ENCODE peak calls at places on chromosomes 13 and 19, in six cellular contexts. O is mesendoderm, B is PC-3, T is aorta, K is heart right ventricle, N is A549. Q is an unnamed sample. For H3K4me1, the result is how much of the 10 kb centered on the place peaks cover.

GRCh38 chr13:71638728-71639127 is 228.3 kb downstream of the DACH1 start:
- DNase-seq in O (no peak), B (no peak), T (no peak), K (no peak), N (no peak), Q (no peak)

GRCh38 chr13:29689548-29689947 is 94.1 kb upstream of the SLC7A1 start:
- DNase-seq in O (no peak), B (no peak), T (no peak), K (no peak), N (no peak), Q (no peak)

GRCh38 chr19:10288662-10289166 is 1.0 kb upstream of the ICAM5 start:
- DNase-seq in O (peak), B (peak), T (no peak), K (no peak), N (peak), Q (no peak)

GRCh38 chr13:42164557-42165125 is 107.3 kb upstream of the AKAP11 start:
- DNase-seq in O (no peak), B (no peak), T (no peak), K (no peak), N (no peak), Q (no peak)

GRCh38 chr13:25375727-25376358 is 4.1 kb downstream of the ATP8A2 start:
- DNase-seq in O (peak), B (peak), T (no peak), K (no peak), N (peak), Q (peak)

GRCh38 chr13:25528266-25528665 is 156.5 kb downstream of the ATP8A2 start:
- DNase-seq in O (no peak), B (no peak), T (no peak), K (no peak), N (no peak), Q (no peak)

GRCh38 chr13:43390101-43390500 is 366.7 kb downstream of the DNAJC15 start:
- DNase-seq in O (no peak), B (no peak), T (no peak), K (no peak), N (no peak), Q (no peak)

GRCh38 chr13:53782400-53783030 is 753.9 kb downstream of the OLFM4 start:
- DNase-seq in O (peak), B (peak), T (no peak), K (no peak), N (peak), Q (no peak)

GRCh38 chr13:65638572-65639168 is 1591.5 kb downstream of the PCDH9 start:
- DNase-seq in O (peak), B (peak), T (no peak), K (no peak), N (peak), Q (no peak)

GRCh38 chr19:31955884-31956283 is 389.5 kb upstream of the ZNF507 start:
- DNase-seq in O (no peak), B (no peak), T (no peak), K (no peak), N (no peak), Q (no peak)

GRCh38 chr19:5632657-5633056 is 9.8 kb downstream of the SAFB start:
- DNase-seq in O (no peak), B (no peak), T (no peak), K (no peak), N (no peak), Q (no peak)

GRCh38 chr13:29362849-29363604 is 232.5 kb downstream of the SLC7A1 start:
- DNase-seq in O (peak), B (peak), T (no peak), K (no peak), N (peak), Q (no peak)

GRCh38 chr19:34277244-34277643 is 22.9 kb downstream of the GARRE1 start:
- DNase-seq in O (no peak), B (no peak), T (no peak), K (no peak), N (no peak), Q (no peak)

DNA sequence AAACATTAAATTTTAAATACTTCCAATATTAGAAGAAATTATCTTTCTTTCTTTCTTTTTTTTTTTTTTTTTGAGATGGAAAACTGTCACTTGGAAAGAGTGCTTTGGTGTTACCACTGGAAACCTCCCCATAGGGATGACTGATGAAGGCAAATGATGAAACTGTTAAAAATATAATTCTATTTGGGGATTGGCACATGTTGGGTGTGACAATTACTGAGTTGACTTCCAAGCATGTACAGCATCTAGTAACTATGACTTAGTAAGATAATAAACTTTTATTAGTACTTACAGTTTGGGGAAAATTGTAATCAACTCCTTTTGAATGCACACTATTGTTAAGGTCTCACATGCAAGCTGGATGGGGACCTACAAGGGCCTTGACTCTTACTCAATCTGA is 592.5 kb downstream of the KCTD12 start:
- DNase-seq in O (no peak), B (peak), T (no peak), K (no peak), N (peak), Q (no peak)
- H3K27ac ChIP-seq in O (no peak), B (peak), T (no peak), K (peak), N (no peak), Q (no peak)

DNA sequence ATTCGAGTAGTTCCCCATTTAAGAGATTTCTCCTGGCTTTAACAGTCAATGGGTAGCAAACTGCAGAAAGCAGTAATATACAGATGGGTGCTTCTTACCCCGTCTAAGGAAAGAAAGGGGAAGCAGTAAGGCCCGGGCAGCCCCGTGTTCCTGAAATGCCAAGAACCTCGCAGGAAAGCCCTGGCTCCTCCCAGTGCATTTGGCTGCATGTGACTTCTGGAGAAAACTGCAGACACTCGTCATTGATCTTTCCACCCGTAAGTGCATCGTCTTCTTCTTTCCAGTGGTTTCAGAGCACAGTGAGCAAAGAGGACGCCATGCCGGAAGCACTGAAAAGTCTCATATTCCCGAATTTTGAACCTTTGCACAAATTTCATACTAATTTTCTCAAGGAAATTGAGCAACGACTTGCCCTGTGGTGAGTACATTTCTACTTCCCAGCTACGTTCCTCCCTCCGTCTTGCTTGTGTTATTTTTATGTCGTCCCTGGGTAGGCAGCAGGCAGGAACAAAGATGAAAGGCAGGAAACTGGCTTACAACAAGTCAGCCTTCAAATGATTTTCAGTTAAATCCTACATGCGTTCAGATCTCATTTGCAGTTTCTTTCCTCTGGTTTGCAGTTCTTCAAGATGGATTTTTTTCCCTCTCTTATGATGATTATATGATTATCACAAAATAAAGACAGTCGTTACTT is 165.1 kb downstream of the STK24 start:
- DNase-seq in O (no peak), B (no peak), T (no peak), K (no peak), N (no peak), Q (peak)
- H3K4me1 ChIP-seq in O (under half), B (under half), T (under half), K (under half), N (under half), Q (under half)

GRCh38 chr19:7715671-7716070 is 13.7 kb upstream of the FCER2 start:
- DNase-seq in O (no peak), B (no peak), T (no peak), K (no peak), N (no peak), Q (no peak)
- H3K27ac ChIP-seq in O (no peak), B (no peak), T (no peak), K (no peak), N (no peak), Q (no peak)

DNA sequence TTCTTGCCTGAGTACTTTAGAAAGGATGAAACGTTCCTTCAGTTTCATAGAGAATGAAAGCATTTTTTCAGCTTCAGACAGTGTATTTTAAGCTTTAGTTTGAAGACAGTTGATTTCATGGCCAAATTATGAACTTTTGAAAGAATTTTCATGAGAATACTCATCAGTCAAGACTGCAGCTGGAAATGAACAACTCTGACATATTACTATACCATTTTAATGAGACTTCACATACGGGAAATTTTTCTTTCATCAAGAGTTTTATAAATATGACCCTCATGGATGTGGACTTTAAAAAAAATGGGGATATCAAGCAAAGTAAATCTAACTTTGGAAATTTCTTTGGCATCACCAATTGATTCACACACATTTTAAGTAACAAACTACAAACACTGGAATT is 6.4 kb downstream of the LATS2 start:
- DNase-seq in O (no peak), B (no peak), T (no peak), K (no peak), N (no peak), Q (no peak)
- H3K4me1 ChIP-seq in O (under half), B (under half), T (under half), K (half or more), N (under half), Q (under half)

GRCh38 chr19:44794610-44795009 is 14.3 kb upstream of the BCAM start:
- DNase-seq in O (no peak), B (no peak), T (no peak), K (no peak), N (no peak), Q (no peak)
- H3K27ac ChIP-seq in O (no peak), B (no peak), T (no peak), K (no peak), N (no peak), Q (no peak)

GRCh38 chr19:2618611-2619010 is 83.9 kb downstream of the GNG7 start:
- DNase-seq in O (no peak), B (peak), T (no peak), K (peak), N (no peak), Q (peak)
- H3K4me1 ChIP-seq in O (under half), B (under half), T (under half), K (under half), N (under half), Q (half or more)

GRCh38 chr13:46668302-46668720 is 115.3 kb downstream of the LRCH1 start:
- DNase-seq in O (no peak), B (peak), T (no peak), K (peak), N (no peak), Q (no peak)
- H3K27ac ChIP-seq in O (no peak), B (peak), T (no peak), K (peak), N (peak), Q (peak)

Q was measured in naive thymus-derived CD4-positive, alpha-beta T cell.